ENCODE peak calls at places on chromosomes 13 and 19, in nine cellular contexts. T, G, J, V, P, K, U, N and A are unnamed samples.

GRCh38 chr19:48757089-48757675 is 1.9 kb downstream of the FGF21 start:
- DNase-seq in T (no peak), G (no peak), J (no peak), V (no peak), P (no peak), K (no peak), U (no peak), N (no peak), A (no peak)

GRCh38 chr19:51246153-51246552 is 4.7 kb upstream of the SIGLECL1 start:
- DNase-seq in T (no peak), G (no peak), J (no peak), V (no peak), P (no peak), K (no peak), U (peak; percentile 38), N (no peak), A (no peak)

GRCh38 chr13:26220575-26220974 is 1.5 kb downstream of the RNF6 start:
- DNase-seq in T (no peak), G (no peak), J (no peak), V (no peak), P (no peak), K (no peak), U (no peak), N (no peak), A (no peak)

GRCh38 chr19:13684021-13684420 is 80.3 kb upstream of the MRI1 start:
- DNase-seq in T (no peak), G (no peak), J (no peak), V (no peak), P (no peak), K (no peak), U (no peak), N (no peak), A (no peak)

GRCh38 chr19:18230941-18231734 is 4.9 kb upstream of the PDE4C start:
- DNase-seq in T (no peak), G (no peak), J (no peak), V (no peak), P (no peak), K (peak; percentile 68), U (no peak), N (no peak), A (peak; percentile 50)

GRCh38 chr13:84137292-84137691 is 255.0 kb upstream of the SLITRK1 start:
- DNase-seq in T (no peak), G (no peak), J (no peak), V (peak; percentile 37), P (no peak), K (no peak), U (no peak), N (no peak), A (no peak)

GRCh38 chr13:21478881-21479808 is 20.0 kb upstream of the ZDHHC20 start:
- DNase-seq in T (peak; percentile 50), G (peak; percentile 59), J (peak; percentile 61), V (no peak), P (no peak), K (no peak), U (peak; percentile 66), N (peak; percentile 63), A (no peak)

GRCh38 chr19:19269952-19270694 is 3.0 kb downstream of the TM6SF2 start:
- DNase-seq in T (no peak), G (no peak), J (no peak), V (no peak), P (no peak), K (no peak), U (no peak), N (no peak), A (no peak)

GRCh38 chr13:33494596-33495214 is 209.2 kb upstream of the STARD13 start:
- DNase-seq in T (no peak), G (no peak), J (no peak), V (no peak), P (no peak), K (no peak), U (peak; percentile 20), N (no peak), A (no peak)

GRCh38 chr19:325937-326565 is 18.5 kb downstream of the MIER2 start:
- DNase-seq in T (no peak), G (no peak), J (no peak), V (no peak), P (no peak), K (no peak), U (no peak), N (no peak), A (no peak)

GRCh38 chr19:40444181-40445005 is at the start of gene SERTAD3:
- DNase-seq in T (peak; percentile 98), G (peak; percentile 98), J (peak; percentile 96), V (peak; percentile 98), P (peak; percentile 98), K (peak; percentile 100), U (peak; percentile 98), N (peak; percentile 97), A (peak; percentile 94)

GRCh38 chr19:18795540-18795939 is 4.4 kb upstream of the COMP start:
- DNase-seq in T (no peak), G (no peak), J (no peak), V (no peak), P (no peak), K (no peak), U (no peak), N (no peak), A (no peak)

GRCh38 chr19:6739390-6739883 is at the start of gene TRIP10:
- DNase-seq in T (peak; percentile 90), G (peak; percentile 93), J (peak; percentile 80), V (peak; percentile 94), P (peak; percentile 87), K (peak; percentile 65), U (peak; percentile 88), N (peak; percentile 85), A (peak; percentile 64)

GRCh38 chr19:2164020-2164988 is 571 bp downstream of the DOT1L start:
- DNase-seq in T (no peak), G (no peak), J (no peak), V (peak; percentile 81), P (no peak), K (no peak), U (no peak), N (no peak), A (no peak)

GRCh38 chr13:100100115-100100879 is 11.4 kb downstream of the PCCA start:
- DNase-seq in T (peak; percentile 44), G (peak; percentile 63), J (no peak), V (no peak), P (peak; percentile 76), K (peak; percentile 19), U (peak; percentile 77), N (peak; percentile 75), A (peak; percentile 71)

GRCh38 chr13:71285700-71286099 is 581.3 kb downstream of the DACH1 start:
- DNase-seq in T (no peak), G (no peak), J (no peak), V (no peak), P (no peak), K (no peak), U (no peak), N (no peak), A (no peak)

GRCh38 chr19:4375620-4376228 is 24.6 kb downstream of the SH3GL1 start:
- DNase-seq in T (peak; percentile 54), G (no peak), J (no peak), V (no peak), P (no peak), K (no peak), U (peak; percentile 66), N (no peak), A (peak; percentile 43)

GRCh38 chr13:46492946-46493345 is 60.0 kb upstream of the LRCH1 start:
- DNase-seq in T (no peak), G (no peak), J (no peak), V (no peak), P (no peak), K (peak; percentile 11), U (peak; percentile 8), N (peak; percentile 46), A (peak; percentile 6)

GRCh38 chr19:3665681-3666544 is 34.4 kb downstream of the PIP5K1C start:
- DNase-seq in T (peak; percentile 67), G (peak; percentile 66), J (no peak), V (peak; percentile 89), P (peak; percentile 71), K (peak; percentile 57), U (peak; percentile 48), N (peak; percentile 46), A (peak; percentile 79)

GRCh38 chr13:48230541-48230940 is 2.5 kb upstream of the ITM2B start:
- DNase-seq in T (no peak), G (no peak), J (no peak), V (no peak), P (no peak), K (no peak), U (no peak), N (no peak), A (no peak)

GRCh38 chr19:27738569-27739193 is 1474.3 kb downstream of the UQCRFS1 start:
- DNase-seq in T (no peak), G (no peak), J (no peak), V (no peak), P (peak; percentile 4), K (no peak), U (no peak), N (no peak), A (no peak)
- TF ChIP-seq POLR2A in T (no peak), G (no peak), J (no peak), V (no peak), P (no peak), K (no peak), U (no peak), N (no peak), A (no peak)

GRCh38 chr19:10566658-10567410 is 1.0 kb upstream of the KRI1 start:
- DNase-seq in T (no peak), G (no peak), J (no peak), V (no peak), P (no peak), K (no peak), U (peak; percentile 28), N (no peak), A (no peak)
- TF ChIP-seq POLR2A in T (no peak), G (no peak), J (no peak), V (no peak), P (no peak), K (no peak), U (no peak), N (no peak), A (no peak)

DNA sequence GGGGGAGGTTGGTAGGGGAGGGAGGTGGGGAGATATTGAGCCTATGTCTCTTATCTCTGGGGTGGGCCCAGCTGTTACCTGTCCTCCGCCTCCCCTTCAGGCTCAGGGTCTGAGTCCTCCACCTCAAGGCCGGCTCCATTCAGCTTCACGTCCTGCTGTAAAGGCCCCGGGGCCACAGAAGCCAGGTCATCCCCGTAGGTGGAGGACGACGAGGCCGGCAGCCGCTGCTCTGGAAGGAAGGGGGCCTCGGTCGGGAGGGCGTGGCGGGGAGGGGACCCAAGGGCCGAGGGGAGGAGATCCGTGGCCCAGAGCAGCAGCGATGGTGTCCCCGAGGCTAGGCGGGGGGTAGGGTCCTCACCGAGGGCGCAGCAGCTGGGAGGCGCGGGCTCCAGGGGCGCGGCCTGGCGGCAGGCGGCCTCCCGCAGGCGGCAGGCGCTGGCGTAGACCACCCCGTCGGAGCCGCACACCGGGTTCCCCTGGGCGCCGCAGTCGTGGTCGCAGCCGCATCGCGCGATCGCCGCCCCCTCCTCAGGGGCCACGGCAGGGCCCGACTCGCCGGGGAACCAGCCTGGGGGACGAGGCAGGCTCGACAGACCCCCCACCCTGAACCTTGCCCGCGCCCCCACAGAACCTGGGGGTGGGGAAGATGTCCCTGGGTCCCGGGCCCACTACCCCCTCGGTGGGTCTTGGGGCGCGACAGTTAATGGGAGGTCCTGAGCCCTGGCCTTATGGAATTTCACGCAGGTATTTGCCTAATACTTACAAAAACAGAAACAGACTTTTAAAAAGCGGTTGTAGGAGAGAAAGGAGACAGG is 7.5 kb downstream of the F2RL3 start:
- DNase-seq in T (no peak), G (peak; percentile 57), J (no peak), V (peak; percentile 77), P (no peak), K (no peak), U (no peak), N (no peak), A (no peak)
- TF ChIP-seq POLR2A in T (no peak), G (no peak), J (no peak), V (no peak), P (peak; percentile 43), K (no peak), U (peak; percentile 34), N (peak; percentile 46), A (no peak)

GRCh38 chr13:31160857-31161582 is 684 bp downstream of the HSPH1 start:
- DNase-seq in T (peak; percentile 28), G (peak; percentile 87), J (peak; percentile 56), V (peak; percentile 82), P (peak; percentile 77), K (no peak), U (peak; percentile 57), N (peak; percentile 68), A (no peak)
- TF ChIP-seq POLR2A in T (peak; percentile 58), G (peak; percentile 41), J (no peak), V (no peak), P (no peak), K (no peak), U (no peak), N (peak; percentile 78), A (no peak)